ENCODE peak calls at places on chromosomes 2 and 18, in five cellular contexts. F is AG09319; W is osteocyte; E is stimulated activated CD8-positive, alpha-beta memory T cell treated with anti-CD3 and anti-CD28 coated beads, Interleukin-15, amount 100 ng/mL, for 1 hour; L is RPMI7951. K is an unnamed sample.

GRCh38 chr2:140687825-140688224 is 1443.0 kb downstream of the LRP1B start:
- DNase-seq in F (no peak), W (no peak), E (no peak), L (no peak), K (no peak)

GRCh38 chr2:170822292-170822884 is 5.7 kb downstream of the GAD1 start:
- DNase-seq in F (no peak), W (no peak), E (no peak), L (no peak), K (no peak)

GRCh38 chr18:711330-711692 is 1.1 kb downstream of the ENOSF1 start:
- DNase-seq in F (no peak), W (peak; percentile 56), E (no peak), L (no peak), K (no peak)

GRCh38 chr2:77652499-77652898 is 130.3 kb upstream of the LRRTM4 start:
- DNase-seq in F (no peak), W (no peak), E (no peak), L (no peak), K (no peak)

GRCh38 chr2:159968282-159968900 is 94.0 kb downstream of the PLA2R1 start:
- DNase-seq in F (no peak), W (no peak), E (no peak), L (peak; percentile 39), K (no peak)

GRCh38 chr18:45168883-45169585 is 446.2 kb upstream of the SLC14A2 start:
- DNase-seq in F (peak; percentile 57), W (no peak), E (no peak), L (peak; percentile 92), K (no peak)

GRCh38 chr2:40343904-40344303 is 108.0 kb downstream of the SLC8A1 start:
- DNase-seq in F (no peak), W (no peak), E (no peak), L (peak; percentile 54), K (no peak)

GRCh38 chr2:144836635-144837350 is 316.9 kb upstream of the ZEB2 start:
- DNase-seq in F (peak; percentile 5), W (no peak), E (no peak), L (no peak), K (no peak)

GRCh38 chr2:131063501-131064283 is 29.6 kb downstream of the FAM168B start:
- DNase-seq in F (no peak), W (no peak), E (no peak), L (no peak), K (no peak)

GRCh38 chr2:7658486-7658885 is 741.3 kb downstream of the RNF144A start:
- DNase-seq in F (no peak), W (no peak), E (no peak), L (no peak), K (no peak)

GRCh38 chr2:164697688-164698290 is 76.5 kb upstream of the GRB14 start:
- DNase-seq in F (no peak), W (no peak), E (no peak), L (peak; percentile 6), K (no peak)

GRCh38 chr2:43402002-43402401 is 175.6 kb upstream of the ZFP36L2 start:
- DNase-seq in F (no peak), W (no peak), E (no peak), L (no peak), K (no peak)

GRCh38 chr2:17545680-17546613 is 5.5 kb downstream of the VSNL1 start:
- DNase-seq in F (no peak), W (no peak), E (no peak), L (no peak), K (no peak)

GRCh38 chr2:102848366-102848839 is 86.6 kb downstream of the TMEM182 start:
- DNase-seq in F (no peak), W (no peak), E (no peak), L (peak; percentile 73), K (no peak)

GRCh38 chr18:48541026-48541746 is 2.4 kb downstream of the CTIF start:
- DNase-seq in F (peak; percentile 44), W (peak; percentile 89), E (no peak), L (peak; percentile 80), K (peak; percentile 80)

GRCh38 chr2:206471524-206472062 is 28.3 kb downstream of the ADAM23 start:
- DNase-seq in F (no peak), W (no peak), E (no peak), L (no peak), K (no peak)

GRCh38 chr2:660477-661214 is 16.6 kb downstream of the TMEM18 start:
- DNase-seq in F (no peak), W (no peak), E (no peak), L (no peak), K (no peak)

GRCh38 chr18:44904768-44905167 is 224.1 kb downstream of the SETBP1 start:
- DNase-seq in F (no peak), W (no peak), E (no peak), L (no peak), K (no peak)

GRCh38 chr2:68203587-68203986 is 45.9 kb downstream of the PNO1 start:
- DNase-seq in F (no peak), W (no peak), E (no peak), L (no peak), K (no peak)

GRCh38 chr2:240648155-240648649 is 22.9 kb downstream of the GPR35 start:
- DNase-seq in F (no peak), W (peak; percentile 59), E (no peak), L (no peak), K (no peak)

GRCh38 chr2:232523682-232524597 is 2.0 kb upstream of the CHRND start:
- DNase-seq in F (no peak), W (no peak), E (no peak), L (no peak), K (no peak)

GRCh38 chr2:83991992-83992391 is 467.1 kb downstream of the SUCLG1 start:
- DNase-seq in F (no peak), W (no peak), E (no peak), L (peak; percentile 32), K (no peak)

GRCh38 chr18:68172842-68173549 is 541.9 kb downstream of the TMX3 start:
- DNase-seq in F (no peak), W (no peak), E (no peak), L (peak; percentile 46), K (no peak)

GRCh38 chr2:38712871-38713270 is 38.3 kb downstream of the SRSF7 start:
- DNase-seq in F (no peak), W (no peak), E (no peak), L (peak; percentile 11), K (no peak)

GRCh38 chr2:120481446-120482194 is 135.7 kb downstream of the INHBB start:
- DNase-seq in F (no peak), W (no peak), E (no peak), L (no peak), K (no peak)

GRCh38 chr2:239113164-239113563 is 265.3 kb downstream of the TWIST2 start:
- DNase-seq in F (no peak), W (no peak), E (no peak), L (no peak), K (no peak)

GRCh38 chr2:69538872-69539548 is 101.8 kb upstream of the NFU1 start:
- DNase-seq in F (no peak), W (no peak), E (no peak), L (no peak), K (no peak)

GRCh38 chr2:84958135-84959044 is 12.6 kb upstream of the KCMF1 start:
- DNase-seq in F (no peak), W (peak; percentile 86), E (no peak), L (peak; percentile 84), K (no peak)

GRCh38 chr2:217091531-217091930 is 231.7 kb upstream of the TNP1 start:
- DNase-seq in F (no peak), W (no peak), E (no peak), L (no peak), K (no peak)

GRCh38 chr2:62372824-62373223 is 133.2 kb downstream of the TMEM17 start:
- DNase-seq in F (no peak), W (peak; percentile 40), E (no peak), L (no peak), K (no peak)

GRCh38 chr2:123720760-123721159 is 304.3 kb upstream of the CNTNAP5 start:
- DNase-seq in F (no peak), W (no peak), E (no peak), L (no peak), K (no peak)

GRCh38 chr18:3605562-3606443 is 155.8 kb downstream of the TGIF1 start:
- DNase-seq in F (no peak), W (no peak), E (no peak), L (peak; percentile 59), K (no peak)

GRCh38 chr18:48356909-48357631 is 52.1 kb downstream of the ZBTB7C start:
- DNase-seq in F (no peak), W (no peak), E (no peak), L (no peak), K (peak; percentile 75)

GRCh38 chr18:31248783-31249521 is 69.0 kb upstream of the DSG1 start:
- DNase-seq in F (no peak), W (no peak), E (no peak), L (no peak), K (no peak)

GRCh38 chr2:227506456-227506855 is 34.5 kb downstream of the AGFG1 start:
- DNase-seq in F (no peak), W (no peak), E (no peak), L (no peak), K (no peak)

K was measured in vagina.